ENCODE peak calls at places on chromosomes 11 and 22, in four cellular contexts. One of them, this sample, is unnamed.

GRCh38 chr11:17141156-17141555 is 63.7 kb upstream of the RPS13 start:
- DNase-seq in GM12864: no peak
- DNase-seq in cardiac fibroblast: no peak
- DNase-seq in transverse colon: no peak
- DNase-seq in this sample: no peak

GRCh38 chr11:2097356-2097997 is 41.7 kb downstream of the IGF2 start:
- DNase-seq in transverse colon: peak
- DNase-seq in cardiac fibroblast: peak
- DNase-seq in GM12864: no peak
- DNase-seq in this sample: peak

GRCh38 chr22:36220457-36220921 is 18.8 kb downstream of the APOL2 start:
- DNase-seq in transverse colon: no peak
- DNase-seq in cardiac fibroblast: no peak
- DNase-seq in GM12864: no peak
- DNase-seq in this sample: peak

GRCh38 chr11:34647532-34647931 is 26.6 kb downstream of the EHF start:
- DNase-seq in cardiac fibroblast: no peak
- DNase-seq in GM12864: no peak
- DNase-seq in transverse colon: no peak
- DNase-seq in this sample: no peak

GRCh38 chr11:68756171-68756766 is 4.9 kb upstream of the TESMIN start:
- DNase-seq in transverse colon: no peak
- DNase-seq in cardiac fibroblast: no peak
- DNase-seq in GM12864: no peak
- DNase-seq in this sample: peak

GRCh38 chr11:95413761-95414160 is 182.8 kb upstream of the SESN3 start:
- DNase-seq in GM12864: no peak
- DNase-seq in cardiac fibroblast: no peak
- DNase-seq in transverse colon: no peak
- DNase-seq in this sample: peak

GRCh38 chr22:21055880-21056319 is 10.2 kb downstream of the LRRC74B start:
- DNase-seq in transverse colon: no peak
- DNase-seq in cardiac fibroblast: no peak
- DNase-seq in GM12864: no peak
- DNase-seq in this sample: no peak

GRCh38 chr11:121483805-121484478 is 31.2 kb upstream of the SORL1-AS1 start:
- DNase-seq in transverse colon: no peak
- DNase-seq in cardiac fibroblast: no peak
- DNase-seq in GM12864: no peak
- DNase-seq in this sample: no peak

GRCh38 chr11:62905927-62906531 is 15.1 kb downstream of the CHRM1 start:
- DNase-seq in transverse colon: peak
- DNase-seq in cardiac fibroblast: peak
- DNase-seq in GM12864: peak
- DNase-seq in this sample: peak

GRCh38 chr11:102280237-102280833 is 36.9 kb upstream of the BIRC3 start:
- DNase-seq in cardiac fibroblast: no peak
- DNase-seq in transverse colon: peak
- DNase-seq in GM12864: no peak
- DNase-seq in this sample: no peak

GRCh38 chr11:102283088-102283487 is 34.2 kb upstream of the BIRC3 start:
- DNase-seq in GM12864: no peak
- DNase-seq in cardiac fibroblast: no peak
- DNase-seq in transverse colon: no peak
- DNase-seq in this sample: no peak

GRCh38 chr11:102276302-102277182 is 40.7 kb upstream of the BIRC3 start:
- DNase-seq in cardiac fibroblast: peak
- DNase-seq in GM12864: no peak
- DNase-seq in transverse colon: no peak
- DNase-seq in this sample: peak

GRCh38 chr11:102284008-102284407 is 33.3 kb upstream of the BIRC3 start:
- DNase-seq in transverse colon: no peak
- DNase-seq in GM12864: no peak
- DNase-seq in cardiac fibroblast: no peak
- DNase-seq in this sample: no peak

DNA sequence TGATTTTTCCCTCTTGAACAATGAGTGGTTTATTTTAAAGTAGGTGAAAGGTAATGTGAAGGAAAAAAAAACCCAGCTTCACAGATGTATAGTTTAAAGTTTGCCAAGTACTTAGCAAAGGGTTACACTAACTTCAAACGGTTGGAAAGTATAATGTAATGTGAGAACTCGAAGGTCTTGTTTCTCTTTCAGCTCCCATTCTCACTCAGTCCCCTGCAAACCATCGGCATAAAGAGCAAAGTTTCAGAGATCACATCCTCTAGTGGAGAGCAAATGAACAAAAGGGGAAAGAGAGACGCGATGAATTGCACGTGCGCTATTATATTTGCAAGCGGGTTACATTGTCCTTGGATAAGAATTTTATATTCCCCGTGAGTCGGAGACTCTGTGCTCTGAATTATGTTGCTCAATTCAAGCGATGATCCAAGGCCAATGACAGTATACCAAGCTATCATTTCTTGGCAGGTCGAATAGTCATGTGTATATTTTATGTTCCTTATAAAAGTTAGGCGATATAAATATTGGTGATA is 37.6 kb upstream of the BIRC3 start:
- DNase-seq in GM12864: no peak
- DNase-seq in cardiac fibroblast: peak
- DNase-seq in transverse colon: peak
- DNase-seq in this sample: peak
- H3K4me3 ChIP-seq in GM12864: no peak
- H3K4me3 ChIP-seq in cardiac fibroblast: no peak
- H3K4me3 ChIP-seq in transverse colon: no peak
- H3K4me3 ChIP-seq in this sample: peak

GRCh38 chr22:39362932-39363331 is 13.1 kb downstream of the SYNGR1 start:
- DNase-seq in GM12864: no peak
- DNase-seq in transverse colon: no peak
- DNase-seq in cardiac fibroblast: no peak
- DNase-seq in this sample: no peak

GRCh38 chr22:39367040-39367439 is 17.2 kb downstream of the SYNGR1 start:
- DNase-seq in transverse colon: no peak
- DNase-seq in GM12864: no peak
- DNase-seq in cardiac fibroblast: no peak
- DNase-seq in this sample: no peak

GRCh38 chr22:39363751-39364484 is 14.1 kb downstream of the SYNGR1 start:
- DNase-seq in cardiac fibroblast: peak
- DNase-seq in transverse colon: no peak
- DNase-seq in GM12864: no peak
- DNase-seq in this sample: no peak

GRCh38 chr22:39364646-39365405 is 15.0 kb downstream of the SYNGR1 start:
- DNase-seq in GM12864: no peak
- DNase-seq in cardiac fibroblast: no peak
- DNase-seq in transverse colon: no peak
- DNase-seq in this sample: no peak

DNA sequence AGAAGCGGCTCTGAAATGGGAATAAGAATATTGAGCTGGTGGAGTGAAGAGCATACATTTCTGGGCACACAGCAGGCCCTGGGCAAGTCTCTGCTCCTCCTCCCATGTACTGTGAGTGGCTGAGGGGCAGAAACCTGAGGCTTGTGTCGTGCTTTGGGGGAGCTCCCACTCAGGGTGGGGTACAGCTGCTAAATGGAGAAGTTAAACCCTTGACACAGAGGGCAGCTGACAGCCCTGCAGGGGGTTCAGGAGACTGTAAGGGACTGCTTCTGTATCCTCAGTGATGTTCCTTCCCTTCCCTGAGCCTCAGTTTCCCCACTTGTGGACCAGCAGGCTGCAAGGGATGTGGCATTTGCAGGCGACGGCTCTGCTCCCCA is 15.6 kb downstream of the SYNGR1 start:
- DNase-seq in cardiac fibroblast: no peak
- DNase-seq in transverse colon: no peak
- DNase-seq in GM12864: no peak
- DNase-seq in this sample: no peak
- TF ChIP-seq CTCF in cardiac fibroblast: no peak
- TF ChIP-seq CTCF in transverse colon: no peak
- TF ChIP-seq CTCF in GM12864: no peak
- TF ChIP-seq CTCF in this sample: no peak

GRCh38 chr11:278001-278951 is at the start of gene NLRP6:
- DNase-seq in GM12864: no peak
- DNase-seq in cardiac fibroblast: no peak
- DNase-seq in transverse colon: no peak
- DNase-seq in this sample: no peak

GRCh38 chr11:279040-279965 is 1.1 kb downstream of the NLRP6 start:
- DNase-seq in cardiac fibroblast: no peak
- DNase-seq in GM12864: no peak
- DNase-seq in transverse colon: no peak
- DNase-seq in this sample: no peak

GRCh38 chr11:280762-281485 is 2.7 kb downstream of the NLRP6 start:
- DNase-seq in transverse colon: no peak
- DNase-seq in GM12864: no peak
- DNase-seq in cardiac fibroblast: no peak
- DNase-seq in this sample: no peak

GRCh38 chr11:281486-282161 is 3.4 kb downstream of the NLRP6 start:
- DNase-seq in cardiac fibroblast: no peak
- DNase-seq in transverse colon: no peak
- DNase-seq in GM12864: no peak
- DNase-seq in this sample: no peak

GRCh38 chr11:279966-280761 is 2.0 kb downstream of the NLRP6 start:
- DNase-seq in GM12864: no peak
- DNase-seq in transverse colon: peak
- DNase-seq in cardiac fibroblast: peak
- DNase-seq in this sample: peak
- H3K4me3 ChIP-seq in GM12864: no peak
- H3K4me3 ChIP-seq in transverse colon: peak
- H3K4me3 ChIP-seq in cardiac fibroblast: no peak
- H3K4me3 ChIP-seq in this sample: no peak

GRCh38 chr11:103433380-103433779 is 324.2 kb downstream of the DYNC2H1 start:
- DNase-seq in cardiac fibroblast: peak
- DNase-seq in GM12864: no peak
- DNase-seq in transverse colon: no peak
- DNase-seq in this sample: peak
- TF ChIP-seq CTCF in cardiac fibroblast: no peak
- TF ChIP-seq CTCF in GM12864: no peak
- TF ChIP-seq CTCF in transverse colon: no peak
- TF ChIP-seq CTCF in this sample: peak